ENCODE peak calls at places on chromosomes 12 and 14, in four cellular contexts. X is kidney epithelial cell, K is fibroblast of villous mesenchyme, S is fibroblast of mammary gland. B is an unnamed sample.

GRCh38 chr12:48536602-48537001 is 11.2 kb downstream of the OR8S1 start:
- DNase-seq in X (no peak), K (no peak), S (no peak), B (no peak)

GRCh38 chr12:91604897-91605296 is 422.3 kb upstream of the DCN start:
- DNase-seq in X (no peak), K (no peak), S (no peak), B (no peak)

GRCh38 chr14:103517626-103518415 is 4.8 kb downstream of the CKB start:
- DNase-seq in X (no peak), K (no peak), S (no peak), B (no peak)

GRCh38 chr14:53391156-53391555 is 238.0 kb upstream of the DDHD1 start:
- DNase-seq in X (no peak), K (peak), S (peak), B (peak)

GRCh38 chr14:23694085-23694975 is 58.2 kb downstream of the DHRS2 start:
- DNase-seq in X (peak), K (peak), S (no peak), B (peak)

GRCh38 chr12:3116106-3116898 is 39.1 kb downstream of the TSPAN9 start:
- DNase-seq in X (no peak), K (peak), S (peak), B (peak)

GRCh38 chr12:10750385-10750727 is 27.2 kb upstream of the YBX3 start:
- DNase-seq in X (no peak), K (no peak), S (no peak), B (no peak)

GRCh38 chr14:68623307-68623706 is 169.6 kb downstream of the ZFP36L1 start:
- DNase-seq in X (no peak), K (no peak), S (no peak), B (no peak)

GRCh38 chr12:64730585-64730964 is 28.6 kb downstream of the GNS start:
- DNase-seq in X (no peak), K (no peak), S (no peak), B (no peak)

GRCh38 chr12:3313066-3313465 is 177.9 kb upstream of the PRMT8 start:
- DNase-seq in X (no peak), K (peak), S (peak), B (peak)

GRCh38 chr14:70188608-70189540 is at the start of gene SLC8A3:
- DNase-seq in X (peak), K (peak), S (peak), B (peak)

GRCh38 chr12:24901975-24902461 is 46.9 kb downstream of the BCAT1 start:
- DNase-seq in X (no peak), K (no peak), S (no peak), B (peak)

GRCh38 chr12:60112063-60112462 is 516.2 kb downstream of the SLC16A7 start:
- DNase-seq in X (no peak), K (no peak), S (no peak), B (no peak)

GRCh38 chr12:60100852-60101251 is 505.0 kb downstream of the SLC16A7 start:
- DNase-seq in X (no peak), K (no peak), S (no peak), B (no peak)

GRCh38 chr12:60101715-60102114 is 505.9 kb downstream of the SLC16A7 start:
- DNase-seq in X (no peak), K (no peak), S (peak), B (peak)

GRCh38 chr12:60107992-60108391 is 512.2 kb downstream of the SLC16A7 start:
- DNase-seq in X (no peak), K (no peak), S (no peak), B (no peak)

DNA sequence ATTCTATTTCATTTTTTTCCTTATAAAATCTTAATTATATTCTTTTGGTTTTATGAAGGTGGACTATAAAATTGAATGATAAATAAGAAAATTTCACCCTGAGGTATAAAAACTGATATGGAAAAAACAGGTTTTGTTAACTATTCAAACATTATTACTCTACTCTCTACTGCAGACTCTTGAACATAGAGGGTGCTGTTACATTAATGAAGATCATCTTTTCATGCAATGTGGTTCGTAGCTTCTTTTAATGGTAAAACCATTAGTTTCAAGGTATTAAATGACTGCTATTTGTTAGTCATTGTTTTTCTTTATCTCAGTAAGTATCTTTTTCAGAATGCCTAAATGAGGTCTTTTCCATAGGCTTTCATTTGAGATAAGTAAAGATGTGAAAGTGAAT is 510.4 kb downstream of the SLC16A7 start:
- DNase-seq in X (no peak), K (peak), S (peak), B (peak)
- TF ChIP-seq CTCF in X (no peak), K (peak), S (peak), B (peak)

DNA sequence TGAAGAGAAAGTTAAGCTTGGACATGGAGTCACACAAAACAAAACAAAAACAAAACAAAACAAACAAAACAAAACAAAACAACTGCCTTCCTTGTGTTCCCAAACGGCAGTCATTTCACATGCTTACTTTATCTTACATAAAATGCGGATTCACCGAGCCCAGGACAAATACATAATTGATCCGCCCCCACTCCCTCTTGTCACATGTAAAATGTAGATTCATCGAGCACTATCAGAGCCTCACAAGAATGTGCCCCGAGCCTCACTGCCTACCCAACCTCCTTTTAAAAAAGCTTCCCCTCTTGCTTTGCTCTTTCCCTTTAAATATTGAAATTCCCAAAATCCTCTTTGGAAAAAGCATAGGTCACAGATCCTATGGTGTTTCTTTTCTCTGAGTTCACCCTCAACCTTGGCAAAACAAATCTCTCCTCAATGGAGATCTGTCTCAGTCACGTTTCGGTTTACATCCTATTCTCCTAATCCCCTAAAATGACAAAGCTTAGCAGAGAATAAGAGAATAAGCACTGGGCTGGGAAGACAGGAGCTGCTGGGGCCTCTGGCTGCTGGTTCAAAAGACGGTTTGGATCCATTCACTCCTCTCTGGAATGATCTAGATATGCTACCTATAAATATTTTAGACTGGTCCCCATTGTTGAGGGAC is 83.7 kb downstream of the NINJ2 start:
- DNase-seq in X (no peak), K (no peak), S (no peak), B (no peak)
- H3K4me3 ChIP-seq in X (no peak), K (no peak), S (no peak), B (no peak)

GRCh38 chr12:12786716-12787601 is 1.5 kb downstream of the APOLD1 start:
- DNase-seq in X (peak), K (peak), S (peak), B (peak)
- TF ChIP-seq CTCF in X (no peak), K (no peak), S (no peak), B (no peak)

GRCh38 chr14:34684578-34684977 is 29.8 kb downstream of the CFL2 start:
- DNase-seq in X (no peak), K (peak), S (peak), B (peak)

GRCh38 chr14:34678735-34679134 is 35.7 kb downstream of the CFL2 start:
- DNase-seq in X (no peak), K (no peak), S (no peak), B (no peak)

GRCh38 chr14:34685819-34686428 is 28.5 kb downstream of the CFL2 start:
- DNase-seq in X (no peak), K (peak), S (no peak), B (no peak)

GRCh38 chr14:34680806-34681479 is 33.5 kb downstream of the CFL2 start:
- DNase-seq in X (no peak), K (no peak), S (no peak), B (no peak)

DNA sequence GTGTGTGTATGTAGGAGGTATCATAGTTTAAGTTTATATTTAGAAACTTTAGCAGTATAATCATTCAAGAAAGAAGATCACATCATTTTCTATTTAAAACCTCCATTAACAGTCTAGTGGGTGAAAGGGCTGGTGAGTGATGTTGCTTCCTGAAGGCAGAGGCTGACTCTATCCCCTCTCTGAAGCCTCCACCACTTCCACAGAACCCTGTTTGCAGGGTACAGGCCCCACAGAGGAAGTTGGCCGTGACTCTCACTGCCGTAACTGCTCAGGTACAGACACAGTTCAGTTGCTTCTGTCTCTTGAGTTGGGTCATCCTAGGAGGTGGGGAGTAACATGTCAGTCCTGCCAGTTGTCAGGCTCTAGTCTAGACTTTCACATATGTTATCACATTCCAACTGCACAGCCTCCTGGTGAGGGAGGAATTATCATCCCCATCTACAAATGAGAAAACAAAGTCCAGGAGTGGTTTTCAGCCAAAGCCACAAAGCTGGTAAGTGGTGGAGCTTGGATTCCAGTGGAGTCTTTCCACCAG is 31.5 kb downstream of the CFL2 start:
- DNase-seq in X (no peak), K (peak), S (no peak), B (peak)
- H3K4me3 ChIP-seq in X (no peak), K (no peak), S (no peak), B (no peak)